ENCODE peak calls at places on chromosomes 5 and 9, in five cellular contexts. W, J, B, G and P are unnamed samples.

GRCh38 chr5:34621280-34622045 is 34.7 kb upstream of the RAI14 start:
- DNase-seq in W (no peak), J (peak), B (no peak), G (no peak), P (no peak)

GRCh38 chr5:16492398-16493175 is 27.0 kb upstream of the ZNF622 start:
- DNase-seq in W (peak), J (no peak), B (no peak), G (peak), P (peak)

GRCh38 chr5:65812648-65813047 is 90.6 kb downstream of the NLN start:
- DNase-seq in W (no peak), J (no peak), B (no peak), G (no peak), P (no peak)

GRCh38 chr9:33139421-33140228 is 27.5 kb downstream of the B4GALT1 start:
- DNase-seq in W (peak), J (no peak), B (no peak), G (peak), P (no peak)

GRCh38 chr5:159402328-159402727 is 72.0 kb upstream of the IL12B start:
- DNase-seq in W (no peak), J (no peak), B (no peak), G (no peak), P (no peak)

GRCh38 chr5:160108124-160108523 is 11.1 kb downstream of the PWWP2A start:
- DNase-seq in W (no peak), J (no peak), B (no peak), G (no peak), P (no peak)

GRCh38 chr5:122319897-122320296 is 7.9 kb downstream of the SNCAIP start:
- DNase-seq in W (no peak), J (no peak), B (no peak), G (no peak), P (no peak)

GRCh38 chr9:15144567-15145174 is 162.3 kb downstream of the TTC39B start:
- DNase-seq in W (no peak), J (no peak), B (no peak), G (no peak), P (no peak)

GRCh38 chr5:67515762-67516161 is 319.2 kb upstream of the CD180 start:
- DNase-seq in W (no peak), J (no peak), B (no peak), G (no peak), P (no peak)

GRCh38 chr5:52657231-52657645 is 130.5 kb upstream of the ITGA1 start:
- DNase-seq in W (no peak), J (peak), B (no peak), G (no peak), P (no peak)

GRCh38 chr5:1819458-1819857 is 18.3 kb downstream of the NDUFS6 start:
- DNase-seq in W (no peak), J (no peak), B (no peak), G (peak), P (no peak)

GRCh38 chr5:493758-494157 is 30.5 kb downstream of the SLC9A3 start:
- DNase-seq in W (no peak), J (no peak), B (no peak), G (no peak), P (no peak)

GRCh38 chr5:78985407-78986223 is 505 bp upstream of the ARSB start:
- DNase-seq in W (peak), J (peak), B (no peak), G (no peak), P (no peak)

GRCh38 chr9:4082948-4083347 is 216.9 kb downstream of the GLIS3 start:
- DNase-seq in W (no peak), J (no peak), B (no peak), G (no peak), P (no peak)

GRCh38 chr5:111548992-111549649 is 36.8 kb upstream of the STARD4 start:
- DNase-seq in W (no peak), J (no peak), B (no peak), G (no peak), P (no peak)

GRCh38 chr9:88828018-88828417 is 163.2 kb upstream of the S1PR3 start:
- DNase-seq in W (no peak), J (no peak), B (no peak), G (no peak), P (no peak)

GRCh38 chr9:87498046-87498815 is 564 bp downstream of the DAPK1 start:
- DNase-seq in W (peak), J (peak), B (no peak), G (no peak), P (peak)
- H3K4me3 ChIP-seq in W (peak), J (peak), B (peak), G (peak), P (peak)

GRCh38 chr9:104927912-104928740 is at the start of gene ABCA1:
- DNase-seq in W (peak), J (peak), B (peak), G (peak), P (peak)
- TF ChIP-seq POLR2A in W (peak), J (no peak), B (peak), G (peak), P (peak)

DNA sequence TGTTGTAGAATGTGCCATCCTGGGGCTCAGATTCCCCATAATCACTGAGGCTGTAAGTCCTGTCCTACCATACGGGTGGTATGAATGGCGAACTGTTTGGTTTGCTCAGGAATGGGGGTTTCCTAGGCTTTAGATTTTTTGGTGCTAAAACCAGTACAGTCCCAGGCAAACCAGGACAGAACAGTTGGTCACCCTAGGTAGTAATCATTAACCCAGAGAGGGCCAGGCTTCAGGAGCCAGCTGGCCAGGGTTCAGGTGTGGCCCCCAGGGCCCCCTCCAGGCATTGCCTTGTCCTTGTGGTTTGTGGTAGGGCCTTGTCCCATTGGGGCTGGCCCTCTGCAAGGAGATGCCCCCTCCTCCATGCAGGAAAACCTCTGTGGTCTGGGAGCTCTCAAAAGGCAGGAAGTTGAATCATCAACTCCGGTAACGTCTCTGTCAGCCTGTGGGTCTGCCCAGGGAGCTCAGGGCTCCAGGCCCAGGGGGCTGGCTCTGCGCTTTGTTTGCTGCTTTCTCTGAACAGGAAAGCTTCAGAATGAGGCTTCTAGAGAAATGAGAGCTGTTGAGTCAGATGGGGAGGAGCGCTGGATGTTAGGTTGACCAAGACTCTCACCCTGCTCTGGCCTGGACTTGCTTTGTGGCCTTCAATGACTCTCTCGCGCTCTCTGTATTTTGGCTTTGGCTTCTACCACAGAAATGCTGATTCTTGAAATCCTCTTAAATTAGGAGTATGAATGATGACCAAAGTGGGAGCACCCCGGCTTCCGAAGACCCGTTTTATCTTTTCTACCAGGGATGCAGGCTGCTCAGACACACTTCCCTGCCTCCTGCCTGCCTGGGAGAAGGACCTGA is 22.2 kb upstream of the JADE2 start:
- DNase-seq in W (peak), J (peak), B (no peak), G (peak), P (peak)
- H3K4me3 ChIP-seq in W (no peak), J (no peak), B (no peak), G (no peak), P (no peak)

DNA sequence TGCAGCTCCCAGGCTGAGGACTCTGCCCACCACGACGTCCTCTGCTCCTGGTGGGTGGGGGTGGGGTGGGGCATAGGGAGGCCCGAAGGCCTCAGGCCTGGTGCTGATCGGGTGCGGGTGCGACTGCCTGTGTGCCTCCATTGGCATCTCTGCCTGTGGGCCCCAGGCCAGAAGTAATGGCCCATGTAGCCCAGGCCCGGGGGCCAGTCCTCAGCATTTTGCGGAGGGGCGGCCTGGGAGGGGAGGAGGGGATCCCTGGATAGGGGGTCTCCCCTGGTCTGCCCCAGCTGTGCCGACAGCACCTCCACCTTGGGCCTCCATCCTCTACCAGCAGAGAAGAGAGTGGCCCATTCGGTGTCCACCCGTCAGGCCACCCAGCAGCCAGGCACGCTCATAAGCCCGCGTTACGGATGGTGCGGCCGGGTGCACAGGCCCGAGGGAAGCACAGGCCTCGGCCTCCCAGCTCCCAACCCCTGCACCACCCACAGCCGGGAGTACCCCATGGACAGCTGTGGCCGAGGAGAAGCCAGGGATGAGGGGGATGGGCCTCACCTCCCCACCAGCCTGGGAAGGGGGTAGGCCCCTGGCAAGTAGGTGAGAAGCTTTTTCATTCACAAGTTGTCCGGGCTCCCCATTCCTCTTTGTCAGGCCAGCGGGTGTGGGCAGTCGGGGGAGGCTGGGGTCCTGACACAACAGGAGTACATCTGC is 1.8 kb upstream of the NOTCH1 start:
- DNase-seq in W (no peak), J (no peak), B (no peak), G (no peak), P (no peak)
- TF ChIP-seq POLR2A in W (no peak), J (no peak), B (no peak), G (no peak), P (no peak)